ENCODE peak calls at places on chromosome 22, in eight cellular contexts. R, D, F, T, Q, C, P and I are unnamed samples.

GRCh38 chr22:35301370-35301874 is 1.7 kb downstream of the TOM1 start:
- DNase-seq in F (peak), D (peak), R (no peak), P (peak), C (no peak), T (no peak), Q (no peak), I (peak)

GRCh38 chr22:50700387-50701075 is 27.9 kb downstream of the SHANK3 start:
- DNase-seq in F (no peak), D (no peak), Q (no peak), C (no peak), R (peak), T (peak), P (peak), I (no peak)

GRCh38 chr22:35314161-35314942 is 14.7 kb downstream of the TOM1 start:
- DNase-seq in R (peak), F (no peak), P (no peak), C (no peak), Q (no peak), T (no peak), D (peak), I (no peak)

GRCh38 chr22:17486719-17487118 is 76.6 kb upstream of the SLC25A18 start:
- DNase-seq in P (no peak), Q (no peak), F (no peak), T (no peak), D (no peak), R (no peak), C (no peak), I (no peak)

GRCh38 chr22:23225724-23226496 is 45.6 kb downstream of the BCR start:
- DNase-seq in R (no peak), Q (peak), C (no peak), P (no peak), T (peak), D (peak), F (no peak), I (peak)

GRCh38 chr22:19110064-19110458 is 12.2 kb downstream of the DGCR2 start:
- DNase-seq in F (no peak), R (no peak), C (no peak), T (no peak), Q (no peak), P (no peak), D (no peak), I (no peak)

GRCh38 chr22:42792909-42793847 is 63.9 kb downstream of the ARFGAP3 start:
- DNase-seq in T (peak), D (no peak), R (no peak), Q (no peak), P (peak), F (no peak), C (peak), I (no peak)

GRCh38 chr22:40289991-40290459 is 56.3 kb upstream of the ADSL start:
- DNase-seq in T (peak), C (no peak), D (no peak), R (no peak), F (no peak), P (no peak), Q (peak), I (peak)

GRCh38 chr22:33350391-33350955 is 292.3 kb upstream of the SYN3 start:
- DNase-seq in F (no peak), D (peak), Q (no peak), T (no peak), P (no peak), R (no peak), C (no peak), I (no peak)

GRCh38 chr22:43289976-43290663 is 53.1 kb downstream of the SCUBE1 start:
- DNase-seq in D (peak), Q (no peak), P (no peak), R (no peak), T (peak), F (peak), C (peak), I (peak)

GRCh38 chr22:31739795-31740201 is 10.1 kb downstream of the PRR14L start:
- DNase-seq in D (no peak), T (no peak), C (no peak), R (no peak), F (no peak), P (no peak), Q (no peak), I (no peak)

GRCh38 chr22:27993201-27993635 is 74.2 kb upstream of the PITPNB start:
- DNase-seq in T (no peak), C (no peak), F (no peak), D (no peak), R (peak), Q (no peak), P (peak), I (no peak)